ENCODE peak calls at places on chromosome 11, in nine cellular contexts. Q is right lobe of liver, D is RWPE1, E is left lung, A is epithelial cell of esophagus, M is AG10803, W is MCF 10A, T is Peyer's patch, B is mucosa of descending colon. H is an unnamed sample.

GRCh38 chr11:27161071-27161470 is 120.5 kb downstream of the BBOX1 start:
- DNase-seq in Q (no peak), D (no peak), E (no peak), A (peak; percentile 34), M (no peak), W (no peak), T (no peak), B (no peak), H (no peak)

GRCh38 chr11:32121012-32121411 is 30.1 kb downstream of the RCN1 start:
- DNase-seq in Q (no peak), D (no peak), E (no peak), A (no peak), M (no peak), W (no peak), T (no peak), B (no peak), H (no peak)

GRCh38 chr11:45092901-45093760 is 53.3 kb upstream of the PRDM11 start:
- DNase-seq in Q (no peak), D (no peak), E (no peak), A (peak; percentile 15), M (peak; percentile 45), W (no peak), T (peak; percentile 49), B (no peak), H (no peak)

GRCh38 chr11:104761511-104761910 is 136.7 kb downstream of the CASP12 start:
- DNase-seq in Q (no peak), D (no peak), E (no peak), A (no peak), M (no peak), W (no peak), T (no peak), B (no peak), H (no peak)

GRCh38 chr11:113161671-113162589 is 152.5 kb upstream of the TTC12 start:
- DNase-seq in Q (no peak), D (no peak), E (no peak), A (no peak), M (no peak), W (no peak), T (no peak), B (no peak), H (no peak)

GRCh38 chr11:47408598-47409439 is 429 bp downstream of the SLC39A13 start:
- DNase-seq in Q (peak; percentile 49), D (peak; percentile 87), E (no peak), A (peak; percentile 92), M (peak; percentile 87), W (peak; percentile 78), T (no peak), B (no peak), H (peak; percentile 31)

GRCh38 chr11:11035331-11035730 is 177.5 kb upstream of the ZBED5 start:
- DNase-seq in Q (no peak), D (no peak), E (no peak), A (no peak), M (no peak), W (no peak), T (no peak), B (no peak), H (no peak)

GRCh38 chr11:69294621-69295078 is 695 bp downstream of the MYEOV start:
- DNase-seq in Q (no peak), D (no peak), E (no peak), A (no peak), M (no peak), W (no peak), T (no peak), B (peak; percentile 49), H (no peak)

GRCh38 chr11:113261709-113262475 is 52.5 kb upstream of the TTC12 start:
- DNase-seq in Q (no peak), D (no peak), E (no peak), A (no peak), M (peak; percentile 50), W (peak; percentile 21), T (no peak), B (no peak), H (no peak)

GRCh38 chr11:76629853-76630599 is 40.5 kb downstream of the LRRC32 start:
- DNase-seq in Q (peak; percentile 75), D (no peak), E (peak; percentile 86), A (no peak), M (peak; percentile 68), W (no peak), T (peak; percentile 77), B (peak; percentile 68), H (no peak)

GRCh38 chr11:30758946-30759501 is 172.9 kb upstream of the MPPED2 start:
- DNase-seq in Q (no peak), D (no peak), E (no peak), A (no peak), M (no peak), W (no peak), T (no peak), B (no peak), H (no peak)

GRCh38 chr11:36684840-36685800 is 87.1 kb upstream of the RAG2 start:
- DNase-seq in Q (no peak), D (no peak), E (no peak), A (no peak), M (no peak), W (no peak), T (no peak), B (no peak), H (no peak)

GRCh38 chr11:2741006-2741376 is 41.2 kb upstream of the KCNQ1OT1 start:
- DNase-seq in Q (no peak), D (no peak), E (no peak), A (no peak), M (no peak), W (no peak), T (no peak), B (peak; percentile 19), H (no peak)

GRCh38 chr11:69172674-69173073 is 16.9 kb downstream of the SMIM38 start:
- DNase-seq in Q (no peak), D (no peak), E (no peak), A (peak; percentile 45), M (peak; percentile 14), W (no peak), T (no peak), B (no peak), H (no peak)

GRCh38 chr11:89201138-89201537 is 23.5 kb downstream of the TYR start:
- DNase-seq in Q (no peak), D (no peak), E (no peak), A (no peak), M (no peak), W (no peak), T (no peak), B (no peak), H (no peak)

GRCh38 chr11:62805044-62805892 is at the start of gene NXF1:
- DNase-seq in Q (peak; percentile 96), D (peak; percentile 97), E (peak; percentile 95), A (peak; percentile 94), M (peak; percentile 92), W (peak; percentile 93), T (peak; percentile 98), B (peak; percentile 98), H (peak; percentile 90)
- TF ChIP-seq CTCF in Q (no peak), D (no peak), E (peak; percentile 21), A (peak; percentile 27), M (peak; percentile 29), W (no peak), T (no peak), B (no peak), H (no peak)

GRCh38 chr11:72244317-72245231 is 598 bp upstream of the PHOX2A start:
- DNase-seq in Q (no peak), D (no peak), E (no peak), A (no peak), M (no peak), W (no peak), T (no peak), B (no peak), H (no peak)

GRCh38 chr11:72243173-72243566 is 806 bp downstream of the PHOX2A start:
- DNase-seq in Q (no peak), D (no peak), E (no peak), A (no peak), M (no peak), W (no peak), T (no peak), B (no peak), H (no peak)

GRCh38 chr11:72245232-72245816 is 1.3 kb upstream of the PHOX2A start:
- DNase-seq in Q (no peak), D (no peak), E (no peak), A (no peak), M (no peak), W (no peak), T (no peak), B (no peak), H (no peak)

GRCh38 chr11:72242141-72242540 is 1.8 kb downstream of the PHOX2A start:
- DNase-seq in Q (no peak), D (no peak), E (no peak), A (no peak), M (no peak), W (no peak), T (no peak), B (no peak), H (no peak)

DNA sequence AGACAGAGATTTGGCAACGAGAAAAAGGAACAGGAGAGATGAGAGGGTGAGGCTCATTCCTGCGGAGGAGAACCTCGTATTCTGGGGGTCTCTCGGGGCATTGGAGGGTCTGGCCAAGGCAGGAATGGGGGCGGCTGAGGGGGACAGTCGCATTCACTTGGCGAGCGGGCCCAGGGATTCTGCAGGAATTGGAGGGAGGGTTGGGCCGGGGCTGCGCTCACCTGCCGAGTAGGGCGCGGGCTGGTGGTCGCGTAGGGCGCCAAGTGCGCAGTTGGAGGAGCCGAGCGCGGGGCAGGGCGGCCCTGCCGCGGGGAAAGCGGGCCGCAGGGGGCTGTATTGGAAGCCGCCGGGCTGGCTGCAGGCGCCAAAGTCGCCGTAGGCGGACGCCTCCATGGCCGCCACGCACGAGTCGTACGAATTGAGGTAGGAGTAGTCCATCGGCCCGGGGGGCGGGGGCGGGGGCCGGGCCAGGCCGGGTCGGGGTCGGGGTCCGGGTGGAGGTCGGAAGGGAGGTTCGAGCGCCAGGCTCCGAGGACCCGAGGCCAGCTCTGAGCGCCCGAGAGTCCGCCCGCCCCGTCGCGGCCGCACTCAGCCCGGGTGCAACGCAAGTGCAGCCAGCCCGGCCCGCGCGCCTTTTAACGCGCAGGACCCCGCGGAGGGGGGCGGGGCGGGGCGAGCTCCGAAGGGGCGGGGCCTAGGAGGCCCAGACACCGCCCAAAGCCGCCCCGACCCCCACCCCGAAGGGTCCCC is at the start of gene PHOX2A:
- DNase-seq in Q (no peak), D (no peak), E (no peak), A (no peak), M (no peak), W (no peak), T (no peak), B (no peak), H (no peak)
- TF ChIP-seq CTCF in Q (no peak), D (no peak), E (no peak), A (no peak), M (no peak), W (no peak), T (no peak), B (no peak), H (no peak)

GRCh38 chr11:5362017-5362625 is 10.8 kb downstream of the OR51B6 start:
- DNase-seq in Q (no peak), D (no peak), E (no peak), A (no peak), M (no peak), W (no peak), T (no peak), B (no peak), H (no peak)
- TF ChIP-seq CTCF in Q (no peak), D (no peak), E (no peak), A (no peak), M (no peak), W (no peak), T (no peak), B (no peak), H (no peak)

GRCh38 chr11:128691802-128692749 is 1.8 kb upstream of the FLI1 start:
- DNase-seq in Q (no peak), D (no peak), E (no peak), A (no peak), M (no peak), W (no peak), T (no peak), B (no peak), H (no peak)
- TF ChIP-seq CTCF in Q (no peak), D (no peak), E (no peak), A (no peak), M (peak; percentile 30), W (no peak), T (no peak), B (no peak), H (no peak)

H was measured in AG09319.